ENCODE peak calls at places on chromosomes 11 and 22, in six cellular contexts. N is astrocyte, I is PC-3, V is fibroblast of lung, T is neural progenitor cell, Y is endothelial cell of umbilical vein. H is an unnamed sample.

GRCh38 chr11:1531961-1532586 is 40.0 kb downstream of the DUSP8 start:
- DNase-seq in V (peak; percentile 77), T (no peak), Y (no peak), I (no peak), N (peak; percentile 73), H (peak; percentile 85)

GRCh38 chr22:45554861-45555260 is 52.2 kb downstream of the FBLN1 start:
- DNase-seq in Y (no peak), N (no peak), T (no peak), V (no peak), I (no peak), H (no peak)

GRCh38 chr11:48122656-48123055 is 94.0 kb upstream of the OR4B1 start:
- DNase-seq in V (no peak), N (no peak), I (no peak), T (no peak), Y (no peak), H (no peak)

GRCh38 chr22:20258584-20259335 is 9.4 kb downstream of the RTN4R start:
- DNase-seq in Y (no peak), V (no peak), I (no peak), N (no peak), T (no peak), H (no peak)

GRCh38 chr22:49155809-49156580 is 671.7 kb downstream of the BRD1 start:
- DNase-seq in T (no peak), N (no peak), Y (no peak), I (no peak), V (no peak), H (no peak)

GRCh38 chr11:77525455-77526091 is 51.7 kb upstream of the PAK1 start:
- DNase-seq in N (no peak), Y (no peak), T (no peak), I (no peak), V (no peak), H (no peak)

GRCh38 chr22:37703906-37704305 is 7.1 kb downstream of the TRIOBP start:
- DNase-seq in T (no peak), N (no peak), I (no peak), V (no peak), Y (no peak), H (no peak)

GRCh38 chr11:126978911-126979310 is 21.7 kb downstream of the KIRREL3 start:
- DNase-seq in T (no peak), V (no peak), N (no peak), I (no peak), Y (no peak), H (no peak)

GRCh38 chr22:17823964-17824363 is 49.7 kb upstream of the BID start:
- DNase-seq in N (no peak), I (no peak), T (no peak), V (no peak), Y (no peak), H (no peak)

GRCh38 chr22:19289475-19290161 is 1.9 kb downstream of the CLTCL1 start:
- DNase-seq in T (no peak), V (peak; percentile 95), N (peak; percentile 94), I (peak; percentile 62), Y (no peak), H (peak; percentile 36)

GRCh38 chr22:21866821-21867527 is 471 bp downstream of the MAPK1 start:
- DNase-seq in I (peak; percentile 11), T (peak; percentile 62), N (no peak), V (no peak), Y (no peak), H (no peak)

GRCh38 chr11:63920870-63921417 is 4.0 kb upstream of the RCOR2 start:
- DNase-seq in V (no peak), T (peak; percentile 83), Y (no peak), I (no peak), N (no peak), H (no peak)

DNA sequence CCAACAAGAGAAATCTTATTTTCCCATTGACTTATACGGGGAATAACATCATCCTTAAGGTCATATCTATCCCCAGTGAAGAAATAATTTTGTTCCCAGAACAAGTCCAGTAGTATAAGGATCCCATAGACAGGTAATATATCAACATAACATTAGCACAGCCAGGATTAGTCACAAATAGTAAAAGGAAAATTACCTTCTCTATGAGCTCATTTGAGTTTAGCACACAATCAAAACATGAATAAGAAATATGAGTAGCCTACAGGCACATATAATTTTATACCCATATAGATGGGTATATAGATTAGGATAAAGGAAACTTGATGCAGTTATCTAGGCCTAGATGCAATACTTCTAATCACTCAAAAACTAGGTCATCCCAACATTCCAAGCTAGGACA is 2.8 kb upstream of the OR52K1 start:
- DNase-seq in T (no peak), I (peak; percentile 45), V (no peak), Y (no peak), N (no peak), H (no peak)
- H3K9ac ChIP-seq in T (no peak overlapping the region), I (no peak overlapping the region), V (no peak overlapping the region), Y (no peak overlapping the region), N (no peak overlapping the region), H (no peak overlapping the region)

GRCh38 chr11:66221726-66222236 is 46.7 kb upstream of the RAB1B start:
- DNase-seq in N (no peak), T (no peak), V (no peak), Y (no peak), I (peak; percentile 19), H (no peak)
- TF ChIP-seq CTCF in N (no peak), T (no peak), V (no peak), Y (no peak), I (no peak), H (no peak)

DNA sequence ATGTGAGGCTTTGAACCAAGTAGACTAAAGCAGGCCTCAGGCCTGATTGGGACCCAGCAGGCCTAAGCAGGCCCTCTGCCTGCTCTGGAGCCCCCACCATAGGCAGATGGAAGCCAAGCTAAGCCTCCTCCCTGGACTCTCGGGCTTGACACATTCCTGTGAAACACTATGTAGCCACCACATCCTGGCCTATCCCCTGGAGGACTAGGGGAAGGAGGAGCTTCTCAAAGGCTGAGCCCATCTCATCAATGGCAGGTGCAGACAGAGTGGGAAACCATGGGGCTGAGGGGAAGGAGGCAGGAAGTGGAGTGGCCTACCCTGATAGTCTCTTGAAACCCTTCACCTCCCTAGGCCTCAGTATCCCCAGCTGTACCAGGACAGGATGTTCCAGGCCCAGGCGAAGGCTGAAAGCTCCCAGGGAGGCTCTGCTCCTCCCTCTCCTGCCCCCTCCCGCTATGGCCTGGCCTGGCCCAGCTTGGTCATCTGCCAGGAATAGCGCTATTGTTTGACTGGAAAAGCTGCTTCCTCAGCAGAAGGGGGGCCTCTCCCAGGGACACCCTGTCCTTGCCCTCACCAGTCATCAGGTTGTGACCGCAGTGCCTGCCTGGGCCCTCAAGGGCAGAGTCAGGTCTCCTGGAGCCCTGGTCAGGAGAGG is 1.5 kb upstream of the CASTOR1 start:
- DNase-seq in N (peak; percentile 38), V (peak; percentile 52), T (peak; percentile 48), Y (peak; percentile 95), I (peak; percentile 62), H (peak; percentile 61)
- H3K9ac ChIP-seq in N (peak overlapping the region; percentile 43), V (no peak overlapping the region), T (no peak overlapping the region), Y (peak overlapping the region; percentile 36), I (no peak overlapping the region), H (no peak overlapping the region)

GRCh38 chr11:61958590-61958989 is 8.4 kb downstream of the BEST1 start:
- DNase-seq in I (no peak), V (no peak), N (no peak), Y (no peak), T (no peak), H (no peak)
- TF ChIP-seq CTCF in I (no peak), V (no peak), N (no peak), Y (no peak), T (no peak), H (no peak)

DNA sequence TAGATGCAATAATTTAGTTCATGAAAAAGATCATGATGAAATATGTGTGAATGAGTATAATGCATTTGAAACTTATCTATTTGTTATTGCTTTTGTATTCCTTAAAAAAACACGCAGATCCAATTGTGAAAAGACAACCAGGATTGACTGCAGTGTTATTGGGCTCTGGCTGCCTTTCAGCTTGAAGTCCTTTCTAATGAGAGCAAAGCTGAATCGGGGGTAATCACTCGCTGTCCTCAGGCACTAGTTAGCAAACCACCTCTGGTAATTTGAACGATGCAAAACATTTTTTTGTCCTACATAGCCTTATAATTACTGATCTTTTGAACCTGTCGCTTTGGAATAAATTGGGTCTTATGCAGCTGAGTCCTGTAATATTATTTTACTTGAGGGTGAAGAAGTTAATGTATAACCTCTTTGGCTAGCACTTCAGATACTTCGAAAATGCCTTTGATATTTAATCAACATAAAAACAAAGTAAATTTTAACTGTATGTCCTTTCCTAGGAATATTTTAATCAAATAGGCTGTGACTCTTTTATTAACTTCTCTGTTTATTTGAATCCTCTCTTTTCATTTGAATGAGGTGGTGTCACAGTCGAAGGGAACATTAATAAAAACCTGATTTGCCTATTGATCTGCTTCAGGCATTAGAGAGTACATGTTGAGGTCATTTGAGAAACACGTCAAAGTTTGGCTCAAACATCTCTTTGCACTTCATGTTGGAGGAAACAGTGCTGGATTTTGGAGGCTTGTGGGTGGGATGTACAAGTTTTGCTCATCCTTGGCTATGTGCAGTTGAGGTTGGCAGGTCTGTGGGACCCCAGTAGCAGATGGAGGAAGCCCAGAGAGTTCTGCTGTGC is 143.4 kb downstream of the NCAM1 start:
- DNase-seq in T (peak; percentile 52), V (no peak), Y (no peak), N (no peak), I (no peak), H (no peak)
- H3K9ac ChIP-seq in T (no peak overlapping the region), V (no peak overlapping the region), Y (no peak overlapping the region), N (no peak overlapping the region), I (no peak overlapping the region), H (no peak overlapping the region)